ENCODE peak calls at places on chromosomes 4 and X, in seven cellular contexts. B is CD4-positive, alpha-beta T cell; F is Panc1; M is uterus; Z is A673; D is cardiac muscle cell; O is esophagus squamous epithelium. W is an unnamed sample.

GRCh38 chrX:129696463-129697155 is 41.9 kb upstream of the APLN start:
- DNase-seq in D (no peak), Z (no peak), O (no peak), M (no peak), B (no peak), F (no peak), W (no peak)

GRCh38 chr4:34194585-34194984 is 2049.7 kb downstream of the ARAP2 start:
- DNase-seq in F (no peak), D (no peak), B (no peak), O (no peak), Z (no peak), M (no peak), W (no peak)

GRCh38 chr4:16256343-16256742 is 30.1 kb upstream of the TAPT1 start:
- DNase-seq in O (no peak), B (no peak), M (no peak), D (no peak), F (no peak), Z (no peak), W (no peak)

GRCh38 chr4:182808673-182809416 is 108.3 kb downstream of the DCTD start:
- DNase-seq in F (no peak), O (no peak), D (no peak), Z (no peak), M (no peak), B (peak; percentile 57), W (peak; percentile 22)

GRCh38 chrX:46577116-46578005 is 3.8 kb downstream of the CHST7 start:
- DNase-seq in B (no peak), M (no peak), D (peak; percentile 38), F (no peak), Z (no peak), O (no peak), W (no peak)

GRCh38 chrX:48940404-48940955 is 16.9 kb downstream of the OTUD5 start:
- DNase-seq in D (no peak), M (no peak), Z (no peak), B (no peak), O (no peak), F (no peak), W (no peak)

GRCh38 chr4:169252339-169253086 is 18.2 kb downstream of the SH3RF1 start:
- DNase-seq in F (no peak), Z (no peak), O (no peak), M (no peak), D (peak; percentile 54), B (no peak), W (no peak)

GRCh38 chrX:154300815-154301214 is 5.2 kb downstream of the TKTL1 start:
- DNase-seq in M (no peak), O (no peak), B (no peak), D (no peak), Z (no peak), F (no peak), W (no peak)

GRCh38 chr4:41750624-41751324 is 2.2 kb upstream of the PHOX2B start:
- DNase-seq in F (no peak), O (no peak), M (no peak), B (no peak), D (no peak), Z (no peak), W (no peak)

GRCh38 chrX:46957299-46957698 is 45.1 kb downstream of the JADE3 start:
- DNase-seq in Z (peak; percentile 31), M (no peak), D (no peak), O (no peak), F (no peak), B (no peak), W (no peak)

GRCh38 chr4:15469402-15470148 is at the start of gene CC2D2A:
- DNase-seq in B (no peak), O (no peak), Z (no peak), D (peak; percentile 76), F (no peak), M (no peak), W (no peak)

GRCh38 chr4:123546661-123547060 is 150.1 kb downstream of the SPRY1 start:
- DNase-seq in M (no peak), Z (no peak), O (no peak), F (no peak), B (no peak), D (no peak), W (no peak)

GRCh38 chr4:9765091-9765490 is 16.3 kb upstream of the DRD5 start:
- DNase-seq in O (no peak), D (peak; percentile 57), F (peak; percentile 10), Z (peak; percentile 9), M (no peak), B (no peak), W (no peak)

GRCh38 chrX:97987979-97988378 is 1104.3 kb downstream of the RPA4 start:
- DNase-seq in Z (no peak), O (no peak), M (no peak), D (no peak), B (no peak), F (no peak), W (no peak)

GRCh38 chr4:48065587-48066052 is 49.0 kb downstream of the NIPAL1 start:
- DNase-seq in B (no peak), F (no peak), D (no peak), Z (no peak), O (no peak), M (no peak), W (no peak)

GRCh38 chrX:31449975-31450374 is 378.1 kb upstream of the FTHL17 start:
- DNase-seq in Z (no peak), B (no peak), M (no peak), F (no peak), O (no peak), D (peak; percentile 17), W (no peak)

GRCh38 chrX:68646421-68646820 is 1.0 kb upstream of the STARD8 start:
- DNase-seq in Z (no peak), F (no peak), M (no peak), B (no peak), O (no peak), D (no peak), W (no peak)

GRCh38 chr4:29319663-29320340 is 1400.4 kb upstream of the PCDH7 start:
- DNase-seq in Z (peak; percentile 12), M (no peak), F (no peak), B (no peak), O (no peak), D (no peak), W (no peak)

GRCh38 chr4:100984901-100985300 is 362.4 kb downstream of the PPP3CA start:
- DNase-seq in M (no peak), B (no peak), Z (no peak), F (no peak), O (no peak), D (peak; percentile 61), W (no peak)

GRCh38 chrX:102835504-102836146 is 101.4 kb upstream of the RAB40AL start:
- DNase-seq in B (no peak), Z (peak; percentile 17), O (no peak), F (peak; percentile 25), D (peak; percentile 51), M (no peak), W (no peak)
- TF ChIP-seq CTCF in B (peak; percentile 29), Z (peak; percentile 55), O (peak; percentile 42), F (peak; percentile 78), D (peak; percentile 64), M (peak; percentile 26), W (peak; percentile 43)

DNA sequence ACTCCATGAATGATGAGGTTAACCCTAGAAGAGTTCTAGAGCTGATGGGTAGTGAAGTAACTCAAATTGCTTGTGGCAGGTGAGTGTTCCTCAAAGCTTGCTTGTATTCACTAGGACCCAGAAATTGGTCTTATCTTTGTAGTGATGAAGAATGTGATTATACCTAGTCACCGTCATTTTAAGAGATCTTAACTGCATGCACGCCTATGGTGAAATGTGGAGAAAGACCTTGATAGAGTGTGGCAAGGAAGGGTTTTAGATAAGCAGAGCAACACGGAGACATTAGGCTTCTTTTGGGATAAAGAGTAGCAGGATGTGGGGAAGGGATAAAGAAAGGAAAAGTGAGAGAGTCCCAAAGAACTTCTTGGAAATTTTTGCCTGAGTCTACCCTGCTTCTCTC is 42.4 kb downstream of the NAP1L5 start:
- DNase-seq in Z (no peak), D (no peak), M (no peak), O (no peak), F (no peak), B (no peak), W (no peak)
- H3K27ac ChIP-seq in Z (no peak overlapping the region), D (no peak overlapping the region), M (no peak overlapping the region), O (no peak overlapping the region), F (no peak overlapping the region), B (no peak overlapping the region), W (no peak overlapping the region)

GRCh38 chrX:111164728-111165127 is 68.7 kb downstream of the PAK3 start:
- DNase-seq in M (no peak), Z (peak; percentile 19), F (no peak), D (peak; percentile 3), O (no peak), B (no peak), W (no peak)
- TF ChIP-seq CTCF in M (no peak), Z (peak; percentile 57), F (peak; percentile 38), D (peak; percentile 22), O (peak; percentile 38), B (no peak), W (no peak)

GRCh38 chr4:2816401-2816954 is 23.6 kb downstream of the SH3BP2 start:
- DNase-seq in B (no peak), M (no peak), O (no peak), F (no peak), D (no peak), Z (no peak), W (no peak)
- H3K27ac ChIP-seq in B (peak overlapping the region; percentile 38), M (no peak overlapping the region), O (no peak overlapping the region), F (no peak overlapping the region), D (no peak overlapping the region), Z (no peak overlapping the region), W (peak overlapping the region; percentile 72)

GRCh38 chrX:131816551-131817136 is 206.5 kb upstream of the STK26 start:
- DNase-seq in O (peak; percentile 14), Z (no peak), F (no peak), D (no peak), M (peak; percentile 87), B (peak; percentile 77), W (peak; percentile 5)

GRCh38 chrX:131826572-131826971 is 196.5 kb upstream of the STK26 start:
- DNase-seq in O (no peak), F (no peak), D (no peak), Z (no peak), M (no peak), B (no peak), W (no peak)

GRCh38 chrX:131818297-131818936 is 204.7 kb upstream of the STK26 start:
- DNase-seq in O (no peak), D (no peak), Z (no peak), F (no peak), M (no peak), B (no peak), W (no peak)

GRCh38 chrX:131827935-131828334 is 195.2 kb upstream of the STK26 start:
- DNase-seq in F (no peak), O (no peak), M (no peak), B (no peak), D (peak; percentile 25), Z (peak; percentile 75), W (no peak)

GRCh38 chrX:131821945-131822622 is 201.0 kb upstream of the STK26 start:
- DNase-seq in B (no peak), D (no peak), M (peak; percentile 80), F (no peak), Z (peak; percentile 80), O (peak; percentile 8), W (no peak)
- TF ChIP-seq CTCF in B (no peak), D (no peak), M (peak; percentile 73), F (no peak), Z (peak; percentile 47), O (no peak), W (no peak)

DNA sequence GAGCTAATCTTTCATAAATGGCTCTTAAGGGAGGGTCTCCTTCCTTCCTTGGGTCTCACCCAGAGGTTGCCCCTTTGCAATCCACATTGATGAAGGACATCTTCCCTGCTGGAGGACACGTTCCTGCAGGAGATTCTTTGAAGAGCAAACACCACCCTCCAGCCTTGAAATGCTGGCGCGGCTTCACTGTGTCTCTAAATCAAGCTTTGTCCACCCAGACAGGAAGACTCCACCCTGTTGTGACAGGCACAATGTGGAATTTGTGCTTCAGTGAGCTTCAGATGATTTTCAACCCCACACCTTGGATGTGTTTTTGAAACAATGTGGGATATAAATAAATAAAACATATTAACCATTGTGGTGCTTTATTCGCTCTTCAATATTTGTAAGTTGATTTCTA is 264.1 kb downstream of the RAPGEF2 start:
- DNase-seq in F (no peak), O (no peak), M (no peak), Z (peak; percentile 23), D (no peak), B (no peak), W (peak; percentile 13)
- H3K27ac ChIP-seq in F (no peak overlapping the region), O (no peak overlapping the region), M (no peak overlapping the region), Z (no peak overlapping the region), D (no peak overlapping the region), B (no peak overlapping the region), W (no peak overlapping the region)

W was measured in RWPE1.